ENCODE peak calls at places on chromosomes 4 and X, in four cellular contexts. R, Q, S and P are unnamed samples. For H3K4me1 and H3K27me3, the result is how much of the 10 kb centered on the place peaks cover.

GRCh38 chr4:53963786-53964185 is 100.6 kb downstream of the CHIC2 start:
- DNase-seq in R (no peak), S (peak), Q (peak), P (no peak)

GRCh38 chr4:182101618-182102017 is 141.6 kb upstream of the TENM3 start:
- DNase-seq in R (no peak), S (no peak), Q (no peak), P (no peak)

GRCh38 chr4:183783933-183784622 is 121.0 kb upstream of the STOX2 start:
- DNase-seq in S (peak), R (no peak), Q (no peak), P (no peak)

GRCh38 chr4:575281-576141 is 584 bp downstream of the TMEM271 start:
- DNase-seq in Q (peak), S (peak), R (no peak), P (no peak)

GRCh38 chrX:12978205-12979010 is 3.5 kb downstream of the TMSB4X start:
- DNase-seq in Q (peak), S (peak), R (peak), P (peak)

GRCh38 chr4:9409793-9410192 is 34.4 kb upstream of the DEFB131A start:
- DNase-seq in R (no peak), Q (no peak), S (no peak), P (no peak)

GRCh38 chrX:103733017-103733416 is 22.3 kb downstream of the TMEM31 start:
- DNase-seq in S (peak), R (no peak), Q (no peak), P (no peak)

GRCh38 chr4:16226816-16227461 is 668 bp upstream of the TAPT1 start:
- DNase-seq in Q (peak), S (peak), R (peak), P (peak)

GRCh38 chr4:126956192-126956897 is 676.4 kb upstream of the INTU start:
- DNase-seq in Q (no peak), S (no peak), R (no peak), P (no peak)

GRCh38 chrX:103396186-103396585 is 19.8 kb downstream of the BEX3 start:
- DNase-seq in R (no peak), S (peak), Q (peak), P (no peak)

GRCh38 chrX:130378008-130378669 is 7.3 kb downstream of the GPR119 start:
- DNase-seq in R (no peak), S (no peak), Q (no peak), P (no peak)

GRCh38 chrX:97159916-97160800 is 276.4 kb downstream of the RPA4 start:
- DNase-seq in R (no peak), S (no peak), Q (no peak), P (no peak)

GRCh38 chr4:53240573-53240972 is 125.3 kb downstream of the SCFD2 start:
- DNase-seq in S (no peak), R (no peak), Q (no peak), P (no peak)

GRCh38 chr4:37924946-37925345 is 34.1 kb downstream of the TBC1D1 start:
- DNase-seq in Q (no peak), S (no peak), R (no peak), P (no peak)

GRCh38 chr4:41102360-41103092 is 111.8 kb downstream of the APBB2 start:
- DNase-seq in R (no peak), S (no peak), Q (no peak), P (no peak)

GRCh38 chr4:52843958-52844357 is 18.2 kb upstream of the RASL11B start:
- DNase-seq in R (no peak), Q (no peak), S (no peak), P (no peak)

GRCh38 chr4:44916406-44916805 is 190.1 kb upstream of the GNPDA2 start:
- DNase-seq in S (peak), R (no peak), Q (no peak), P (no peak)

GRCh38 chr4:93788712-93789111 is 39.8 kb upstream of the ATOH1 start:
- DNase-seq in S (peak), R (no peak), Q (peak), P (no peak)

GRCh38 chr4:160675550-160675949 is 1488.2 kb downstream of the FSTL5 start:
- DNase-seq in R (no peak), S (no peak), Q (no peak), P (no peak)
- H3K27ac ChIP-seq in R (no peak), S (no peak), Q (no peak), P (no peak)

GRCh38 chr4:110854021-110854678 is 231.3 kb upstream of the PITX2 start:
- DNase-seq in S (peak), R (no peak), Q (peak), P (no peak)

GRCh38 chr4:110852793-110853192 is 229.9 kb upstream of the PITX2 start:
- DNase-seq in Q (no peak), R (no peak), S (no peak), P (no peak)

GRCh38 chr4:110851989-110852388 is 229.1 kb upstream of the PITX2 start:
- DNase-seq in Q (no peak), S (no peak), R (no peak), P (no peak)

GRCh38 chr4:110850461-110851447 is 227.9 kb upstream of the PITX2 start:
- DNase-seq in Q (no peak), S (no peak), R (no peak), P (no peak)

DNA sequence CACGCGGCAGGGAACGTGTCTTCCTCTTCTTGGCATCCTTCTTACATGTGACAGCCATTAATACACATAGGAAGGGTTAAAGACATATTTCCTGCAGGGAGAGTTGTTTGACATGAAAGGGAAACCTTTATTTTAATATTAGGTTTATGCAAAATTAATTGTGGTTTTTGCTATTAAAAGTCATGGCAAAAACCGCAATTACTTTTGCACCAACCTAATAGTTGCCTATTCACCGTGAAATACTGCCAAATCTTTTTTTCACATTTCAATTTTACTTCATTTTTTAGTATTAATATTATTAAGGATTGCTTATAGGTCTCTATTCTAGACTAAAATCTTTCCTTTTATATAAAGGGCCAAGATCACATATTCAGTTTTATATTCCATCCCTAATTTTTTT is 230.4 kb upstream of the PITX2 start:
- DNase-seq in Q (no peak), S (no peak), R (no peak), P (no peak)
- H3K4me1 ChIP-seq in Q (under half), S (under half), R (under half), P (under half)

GRCh38 chrX:27893211-27893610 is 85.4 kb downstream of the MAGEB10 start:
- DNase-seq in R (no peak), Q (no peak), S (no peak), P (no peak)
- H3K27me3 ChIP-seq in R (under half), Q (under half), S (under half), P (under half)

GRCh38 chr4:124199755-124200154 is 512.8 kb downstream of the ANKRD50 start:
- DNase-seq in Q (peak), R (no peak), S (peak), P (no peak)
- H3K27ac ChIP-seq in Q (no peak), R (no peak), S (no peak), P (no peak)